ENCODE peak calls at places on chromosomes 12 and 14, in six cellular contexts. H is H1, Z is trophoblast cell, D is IMR-90, J is neuronal stem cell, E is H9. V is an unnamed sample.
A peak's percentile ranks its signal among the peaks of the same experiment; 100 is the strongest.

GRCh38 chr12:12099102-12099501 is 28.4 kb downstream of the BCL2L14 start:
- DNase-seq in H (no peak), Z (no peak), D (no peak), J (no peak), E (no peak), V (peak; percentile 79)

GRCh38 chr14:50094056-50094455 is 22.3 kb downstream of the VCPKMT start:
- DNase-seq in H (no peak), Z (no peak), D (no peak), J (no peak), E (no peak), V (no peak)

GRCh38 chr14:57317248-57317833 is 48.6 kb downstream of the AP5M1 start:
- DNase-seq in H (peak; percentile 82), Z (peak; percentile 96), D (peak; percentile 78), J (peak; percentile 78), E (peak; percentile 68), V (peak; percentile 74)

GRCh38 chr12:42588981-42589464 is 523 bp downstream of the PRICKLE1 start:
- DNase-seq in H (peak; percentile 80), Z (peak; percentile 54), D (peak; percentile 38), J (peak; percentile 43), E (peak; percentile 76), V (peak; percentile 47)

GRCh38 chr12:96045566-96045965 is 10.2 kb upstream of the LTA4H start:
- DNase-seq in H (no peak), Z (peak; percentile 19), D (no peak), J (no peak), E (no peak), V (no peak)

GRCh38 chr12:7806863-7807487 is 17.8 kb downstream of the NANOG start:
- DNase-seq in H (peak; percentile 95), Z (peak; percentile 91), D (peak; percentile 61), J (peak; percentile 69), E (peak; percentile 87), V (peak; percentile 75)

GRCh38 chr14:53947452-53948180 is 9.0 kb downstream of the BMP4 start:
- DNase-seq in H (no peak), Z (peak; percentile 37), D (peak; percentile 40), J (no peak), E (no peak), V (peak; percentile 54)

GRCh38 chr12:120119395-120119973 is 2.9 kb upstream of the RAB35 start:
- DNase-seq in H (no peak), Z (peak; percentile 66), D (peak; percentile 90), J (no peak), E (no peak), V (peak; percentile 89)

GRCh38 chr12:9736931-9737705 is 4.2 kb upstream of the CLECL1 start:
- DNase-seq in H (no peak), Z (no peak), D (no peak), J (no peak), E (no peak), V (no peak)

GRCh38 chr12:70327541-70327940 is 38.5 kb upstream of the KCNMB4 start:
- DNase-seq in H (no peak), Z (peak; percentile 50), D (no peak), J (no peak), E (no peak), V (no peak)

GRCh38 chr12:29374913-29375312 is 6.1 kb downstream of the ERGIC2 start:
- DNase-seq in H (no peak), Z (no peak), D (no peak), J (no peak), E (no peak), V (no peak)

GRCh38 chr12:1205512-1206060 is 214.6 kb downstream of the ERC1 start:
- DNase-seq in H (no peak), Z (no peak), D (peak; percentile 54), J (no peak), E (no peak), V (peak; percentile 58)

GRCh38 chr14:89748004-89748403 is 206.5 kb downstream of the EFCAB11 start:
- DNase-seq in H (no peak), Z (no peak), D (peak; percentile 85), J (no peak), E (no peak), V (peak; percentile 2)

GRCh38 chr14:104979758-104980591 is 1.8 kb upstream of the AHNAK2 start:
- DNase-seq in H (no peak), Z (peak; percentile 63), D (peak; percentile 38), J (no peak), E (peak; percentile 32), V (no peak)

GRCh38 chr12:131829351-131829794 is 1.2 kb downstream of the MMP17 start:
- DNase-seq in H (no peak), Z (no peak), D (no peak), J (no peak), E (peak; percentile 41), V (peak; percentile 31)

GRCh38 chr12:131826064-131826928 is 1.9 kb upstream of the MMP17 start:
- DNase-seq in H (no peak), Z (no peak), D (no peak), J (no peak), E (peak; percentile 34), V (no peak)

GRCh38 chr12:131829795-131830334 is 1.7 kb downstream of the MMP17 start:
- DNase-seq in H (no peak), Z (no peak), D (no peak), J (no peak), E (peak; percentile 57), V (no peak)

GRCh38 chr12:131828671-131829350 is 618 bp downstream of the MMP17 start:
- DNase-seq in H (no peak), Z (no peak), D (no peak), J (no peak), E (peak; percentile 51), V (no peak)

GRCh38 chr12:131827961-131828534 is at the start of gene MMP17:
- DNase-seq in H (peak; percentile 77), Z (peak; percentile 20), D (peak; percentile 55), J (peak; percentile 72), E (peak; percentile 77), V (peak; percentile 69)
- H3K4ac ChIP-seq in H (no peak within 1 kb of the TSS), Z (peak within 1 kb of the TSS; percentile 44), D (no peak within 1 kb of the TSS), J (no peak within 1 kb of the TSS), E (no peak within 1 kb of the TSS), V (no peak within 1 kb of the TSS)

DNA sequence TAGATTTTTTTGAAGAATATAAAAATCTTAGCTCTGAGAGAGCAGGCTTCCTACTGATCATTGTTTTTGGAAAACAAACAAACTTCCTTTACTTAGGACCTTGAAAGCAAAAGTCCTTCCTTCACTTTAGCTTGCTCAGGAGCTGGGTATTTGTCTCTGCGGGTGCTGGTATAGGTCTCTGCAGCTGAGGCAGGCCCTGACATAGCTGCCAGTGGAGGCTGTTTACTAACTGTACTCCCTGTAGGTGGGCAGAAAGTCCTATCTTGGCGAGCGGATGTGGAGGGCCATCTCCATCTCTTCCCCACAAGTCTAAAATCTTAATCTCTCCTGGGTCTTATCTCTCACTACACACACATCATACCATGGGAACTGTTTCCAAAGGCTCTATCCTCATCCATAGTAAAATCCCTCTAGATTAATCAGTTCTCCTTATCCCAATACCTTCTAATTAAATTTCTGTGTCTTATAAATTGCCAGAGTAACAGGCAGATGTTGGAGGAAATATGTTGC is 4.1 kb upstream of the MIA2 start:
- DNase-seq in H (no peak), Z (no peak), D (no peak), J (no peak), E (no peak), V (no peak)
- H4K91ac ChIP-seq in H (no peak overlapping the region), Z (no peak overlapping the region), D (no peak overlapping the region), J (no peak overlapping the region), E (no peak overlapping the region), V (no peak overlapping the region)

GRCh38 chr12:4274396-4274959 is 916 bp downstream of the CCND2 start:
- DNase-seq in H (peak; percentile 62), Z (no peak), D (no peak), J (no peak), E (peak; percentile 40), V (peak; percentile 19)
- H3K4ac ChIP-seq in H (peak overlapping the region; percentile 55), Z (peak overlapping the region; percentile 59), D (no peak overlapping the region), J (peak overlapping the region; percentile 32), E (no peak overlapping the region), V (no peak overlapping the region)

DNA sequence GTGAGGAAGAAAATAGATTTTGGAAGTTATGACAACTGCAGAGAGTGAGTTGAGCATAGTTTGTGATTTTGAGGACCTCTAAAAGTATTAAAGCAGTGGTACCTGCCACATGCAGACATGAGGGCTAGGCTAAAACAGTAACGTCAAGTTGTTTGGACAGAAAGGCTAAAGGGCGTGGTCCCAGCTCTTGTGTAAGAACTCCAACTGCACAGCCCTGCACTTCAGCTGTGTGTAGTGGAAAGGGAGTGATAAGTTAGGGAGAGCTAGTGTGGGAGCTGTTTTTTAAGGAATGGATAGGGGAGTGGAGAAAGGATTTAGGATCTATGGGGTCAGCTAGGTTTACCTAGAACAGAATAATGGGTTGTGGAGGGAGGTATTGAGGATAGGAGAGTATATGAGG is 39.5 kb downstream of the TESPA1 start:
- DNase-seq in H (no peak), Z (no peak), D (no peak), J (no peak), E (no peak), V (no peak)
- H4K91ac ChIP-seq in H (no peak overlapping the region), Z (no peak overlapping the region), D (no peak overlapping the region), J (no peak overlapping the region), E (no peak overlapping the region), V (no peak overlapping the region)

DNA sequence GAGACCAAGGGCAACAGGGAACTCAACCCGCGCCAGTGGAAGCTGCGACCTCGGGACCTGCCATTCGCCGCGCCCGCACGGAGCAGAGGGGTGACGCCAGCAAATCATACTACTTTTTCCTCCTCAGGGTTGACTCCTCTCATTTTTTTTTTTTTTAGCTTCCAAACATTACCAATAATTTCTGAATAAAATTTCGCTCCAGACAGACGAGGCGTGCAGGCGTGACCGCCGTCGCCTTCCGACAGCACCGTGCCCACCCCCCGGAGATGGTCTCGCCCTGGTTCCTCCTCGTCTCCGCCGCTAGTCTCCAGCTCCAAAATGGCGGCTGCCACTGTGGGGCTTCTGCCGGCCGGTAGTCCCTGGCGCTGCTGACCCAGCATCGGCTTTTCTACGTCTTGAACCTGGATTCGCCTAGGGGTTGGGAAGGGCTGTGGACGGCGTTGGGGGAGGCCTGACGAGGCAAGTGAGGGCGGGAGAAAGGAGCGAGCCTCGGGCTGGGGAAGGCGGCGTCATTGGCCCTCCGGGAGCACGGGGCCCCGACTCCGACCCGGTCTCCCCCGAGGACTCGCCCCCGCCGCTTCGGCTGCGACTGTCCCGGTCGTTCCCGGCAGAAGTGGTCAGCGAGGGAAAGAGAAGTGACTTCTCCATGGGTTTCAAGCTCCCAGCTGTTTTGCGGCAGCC is at the start of the genes CPSF2 and NDUFB1:
- DNase-seq in H (peak; percentile 93), Z (peak; percentile 87), D (peak; percentile 72), J (peak; percentile 83), E (peak; percentile 82), V (peak; percentile 90)
- H3K4ac ChIP-seq in H (peak within 1 kb of the TSS; percentile 91), Z (peak within 1 kb of the TSS; percentile 91), D (peak within 1 kb of the TSS; percentile 99), J (no peak within 1 kb of the TSS), E (peak within 1 kb of the TSS; percentile 29), V (peak within 1 kb of the TSS; percentile 95)

GRCh38 chr14:83779266-83779665 is 1750.7 kb upstream of the FLRT2 start:
- DNase-seq in H (no peak), Z (no peak), D (peak; percentile 78), J (no peak), E (no peak), V (peak; percentile 53)
- H4K91ac ChIP-seq in H (no peak overlapping the region), Z (no peak overlapping the region), D (peak overlapping the region; percentile 54), J (no peak overlapping the region), E (no peak overlapping the region), V (no peak overlapping the region)

DNA sequence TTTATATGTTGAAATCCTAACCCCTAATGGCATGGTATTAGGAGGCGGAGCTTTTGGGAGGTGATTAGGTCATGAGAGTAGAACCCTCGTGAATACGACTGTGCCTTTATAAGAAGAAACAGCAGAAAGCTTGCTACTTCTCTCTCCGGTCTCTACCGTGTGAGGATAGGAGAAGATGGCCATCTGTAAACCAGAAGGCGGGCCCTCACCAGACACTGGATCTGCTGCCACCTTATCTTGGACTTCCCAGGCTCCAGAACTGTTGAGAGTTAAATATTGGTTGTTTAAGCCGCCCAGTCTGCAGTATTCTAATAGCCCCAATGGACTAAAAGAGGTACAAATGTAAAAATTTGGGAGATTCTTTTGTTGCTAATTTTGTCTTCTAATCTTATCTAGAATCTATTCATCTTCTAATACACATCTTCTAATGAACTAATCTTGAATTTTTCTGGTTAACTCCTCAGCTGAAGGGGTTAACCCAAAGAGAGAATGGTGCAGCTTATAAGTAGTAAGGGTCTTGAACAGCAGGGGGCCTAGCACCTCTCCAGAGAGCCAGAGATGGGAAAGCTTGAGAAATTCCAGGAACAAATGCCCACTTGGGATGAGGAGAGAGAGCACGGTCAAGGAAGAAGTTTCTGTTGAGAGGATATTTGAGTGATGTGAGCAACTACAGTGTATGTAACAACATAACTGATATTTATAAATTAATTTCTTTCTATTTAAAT is 264.0 kb upstream of the GRIP1 start:
- DNase-seq in H (no peak), Z (no peak), D (no peak), J (peak; percentile 15), E (no peak), V (no peak)
- H3K4ac ChIP-seq in H (no peak overlapping the region), Z (peak overlapping the region; percentile 44), D (no peak overlapping the region), J (no peak overlapping the region), E (no peak overlapping the region), V (no peak overlapping the region)

V was measured in mesenchymal stem cell.